ENCODE peak calls at places on chromosome 20, in ten cellular contexts. One of them, this sample, is unnamed.

GRCh38 chr20:57282691-57283361 is 16.4 kb upstream of the BMP7 start:
- DNase-seq in NCI-H82: no peak
- DNase-seq in T-helper 1 cell: no peak
- DNase-seq in stimulated activated naive B cell treated with anti-CD40 and anti-IgM and Interleukin-4, amounts not matched to agents 10 μg/mL and 1 μg/mL and 100 μg/mL, for 72 hours: no peak
- DNase-seq in progenitor cell of endocrine pancreas: no peak
- DNase-seq in posterior vena cava: no peak
- DNase-seq in pulmonary artery endothelial cell: no peak
- DNase-seq in AG10803: no peak
- DNase-seq in upper lobe of left lung: no peak
- DNase-seq in activated CD8-positive, alpha-beta memory T cell treated with anti-CD3 and anti-CD28 coated beads for 4 hours: no peak
- DNase-seq in this sample: no peak

GRCh38 chr20:62277253-62277652 is 25.5 kb upstream of the ADRM1 start:
- DNase-seq in NCI-H82: no peak
- DNase-seq in T-helper 1 cell: no peak
- DNase-seq in stimulated activated naive B cell treated with anti-CD40 and anti-IgM and Interleukin-4, amounts not matched to agents 10 μg/mL and 1 μg/mL and 100 μg/mL, for 72 hours: no peak
- DNase-seq in progenitor cell of endocrine pancreas: no peak
- DNase-seq in posterior vena cava: no peak
- DNase-seq in pulmonary artery endothelial cell: no peak
- DNase-seq in AG10803: no peak
- DNase-seq in upper lobe of left lung: no peak
- DNase-seq in activated CD8-positive, alpha-beta memory T cell treated with anti-CD3 and anti-CD28 coated beads for 4 hours: no peak
- DNase-seq in this sample: no peak

GRCh38 chr20:51628533-51629398 is 86.2 kb upstream of the NFATC2 start:
- DNase-seq in NCI-H82: no peak
- DNase-seq in T-helper 1 cell: peak
- DNase-seq in stimulated activated naive B cell treated with anti-CD40 and anti-IgM and Interleukin-4, amounts not matched to agents 10 μg/mL and 1 μg/mL and 100 μg/mL, for 72 hours: no peak
- DNase-seq in progenitor cell of endocrine pancreas: no peak
- DNase-seq in posterior vena cava: peak
- DNase-seq in pulmonary artery endothelial cell: peak
- DNase-seq in AG10803: peak
- DNase-seq in upper lobe of left lung: no peak
- DNase-seq in activated CD8-positive, alpha-beta memory T cell treated with anti-CD3 and anti-CD28 coated beads for 4 hours: no peak
- DNase-seq in this sample: no peak

GRCh38 chr20:49394264-49394663 is 88.2 kb downstream of the KCNB1 start:
- DNase-seq in NCI-H82: no peak
- DNase-seq in T-helper 1 cell: no peak
- DNase-seq in stimulated activated naive B cell treated with anti-CD40 and anti-IgM and Interleukin-4, amounts not matched to agents 10 μg/mL and 1 μg/mL and 100 μg/mL, for 72 hours: no peak
- DNase-seq in progenitor cell of endocrine pancreas: no peak
- DNase-seq in posterior vena cava: no peak
- DNase-seq in pulmonary artery endothelial cell: no peak
- DNase-seq in AG10803: peak
- DNase-seq in upper lobe of left lung: no peak
- DNase-seq in activated CD8-positive, alpha-beta memory T cell treated with anti-CD3 and anti-CD28 coated beads for 4 hours: no peak
- DNase-seq in this sample: no peak

GRCh38 chr20:13290724-13291123 is 69.7 kb downstream of the ISM1 start:
- DNase-seq in NCI-H82: no peak
- DNase-seq in T-helper 1 cell: no peak
- DNase-seq in stimulated activated naive B cell treated with anti-CD40 and anti-IgM and Interleukin-4, amounts not matched to agents 10 μg/mL and 1 μg/mL and 100 μg/mL, for 72 hours: no peak
- DNase-seq in progenitor cell of endocrine pancreas: no peak
- DNase-seq in posterior vena cava: no peak
- DNase-seq in pulmonary artery endothelial cell: no peak
- DNase-seq in AG10803: no peak
- DNase-seq in upper lobe of left lung: no peak
- DNase-seq in activated CD8-positive, alpha-beta memory T cell treated with anti-CD3 and anti-CD28 coated beads for 4 hours: no peak
- DNase-seq in this sample: no peak

GRCh38 chr20:46828471-46828870 is 66.2 kb upstream of the EYA2 start:
- DNase-seq in NCI-H82: no peak
- DNase-seq in T-helper 1 cell: no peak
- DNase-seq in stimulated activated naive B cell treated with anti-CD40 and anti-IgM and Interleukin-4, amounts not matched to agents 10 μg/mL and 1 μg/mL and 100 μg/mL, for 72 hours: no peak
- DNase-seq in progenitor cell of endocrine pancreas: no peak
- DNase-seq in posterior vena cava: no peak
- DNase-seq in pulmonary artery endothelial cell: no peak
- DNase-seq in AG10803: peak
- DNase-seq in upper lobe of left lung: no peak
- DNase-seq in activated CD8-positive, alpha-beta memory T cell treated with anti-CD3 and anti-CD28 coated beads for 4 hours: no peak
- DNase-seq in this sample: no peak

GRCh38 chr20:13009682-13010406 is 1.1 kb downstream of the SPTLC3 start:
- DNase-seq in NCI-H82: no peak
- DNase-seq in T-helper 1 cell: peak
- DNase-seq in stimulated activated naive B cell treated with anti-CD40 and anti-IgM and Interleukin-4, amounts not matched to agents 10 μg/mL and 1 μg/mL and 100 μg/mL, for 72 hours: peak
- DNase-seq in progenitor cell of endocrine pancreas: no peak
- DNase-seq in posterior vena cava: no peak
- DNase-seq in pulmonary artery endothelial cell: peak
- DNase-seq in AG10803: peak
- DNase-seq in upper lobe of left lung: no peak
- DNase-seq in activated CD8-positive, alpha-beta memory T cell treated with anti-CD3 and anti-CD28 coated beads for 4 hours: no peak
- DNase-seq in this sample: no peak

GRCh38 chr20:14979472-14979986 is 642.1 kb upstream of the FLRT3 start:
- DNase-seq in NCI-H82: no peak
- DNase-seq in T-helper 1 cell: no peak
- DNase-seq in stimulated activated naive B cell treated with anti-CD40 and anti-IgM and Interleukin-4, amounts not matched to agents 10 μg/mL and 1 μg/mL and 100 μg/mL, for 72 hours: no peak
- DNase-seq in progenitor cell of endocrine pancreas: no peak
- DNase-seq in posterior vena cava: no peak
- DNase-seq in pulmonary artery endothelial cell: no peak
- DNase-seq in AG10803: no peak
- DNase-seq in upper lobe of left lung: no peak
- DNase-seq in activated CD8-positive, alpha-beta memory T cell treated with anti-CD3 and anti-CD28 coated beads for 4 hours: no peak
- DNase-seq in this sample: no peak

GRCh38 chr20:51331466-51331865 is 211.1 kb downstream of the NFATC2 start:
- DNase-seq in NCI-H82: no peak
- DNase-seq in T-helper 1 cell: no peak
- DNase-seq in stimulated activated naive B cell treated with anti-CD40 and anti-IgM and Interleukin-4, amounts not matched to agents 10 μg/mL and 1 μg/mL and 100 μg/mL, for 72 hours: no peak
- DNase-seq in progenitor cell of endocrine pancreas: no peak
- DNase-seq in posterior vena cava: no peak
- DNase-seq in pulmonary artery endothelial cell: no peak
- DNase-seq in AG10803: no peak
- DNase-seq in upper lobe of left lung: peak
- DNase-seq in activated CD8-positive, alpha-beta memory T cell treated with anti-CD3 and anti-CD28 coated beads for 4 hours: no peak
- DNase-seq in this sample: no peak

GRCh38 chr20:17503501-17504325 is 27.5 kb downstream of the BFSP1 start:
- DNase-seq in NCI-H82: no peak
- DNase-seq in T-helper 1 cell: peak
- DNase-seq in stimulated activated naive B cell treated with anti-CD40 and anti-IgM and Interleukin-4, amounts not matched to agents 10 μg/mL and 1 μg/mL and 100 μg/mL, for 72 hours: no peak
- DNase-seq in progenitor cell of endocrine pancreas: no peak
- DNase-seq in posterior vena cava: no peak
- DNase-seq in pulmonary artery endothelial cell: no peak
- DNase-seq in AG10803: no peak
- DNase-seq in upper lobe of left lung: peak
- DNase-seq in activated CD8-positive, alpha-beta memory T cell treated with anti-CD3 and anti-CD28 coated beads for 4 hours: no peak
- DNase-seq in this sample: no peak

GRCh38 chr20:38700926-38701325 is 23.4 kb upstream of the SLC32A1 start:
- DNase-seq in NCI-H82: no peak
- DNase-seq in T-helper 1 cell: no peak
- DNase-seq in stimulated activated naive B cell treated with anti-CD40 and anti-IgM and Interleukin-4, amounts not matched to agents 10 μg/mL and 1 μg/mL and 100 μg/mL, for 72 hours: no peak
- DNase-seq in progenitor cell of endocrine pancreas: no peak
- DNase-seq in posterior vena cava: no peak
- DNase-seq in pulmonary artery endothelial cell: no peak
- DNase-seq in AG10803: no peak
- DNase-seq in upper lobe of left lung: no peak
- DNase-seq in activated CD8-positive, alpha-beta memory T cell treated with anti-CD3 and anti-CD28 coated beads for 4 hours: no peak
- DNase-seq in this sample: no peak

GRCh38 chr20:14956026-14956425 is 618.6 kb upstream of the FLRT3 start:
- DNase-seq in NCI-H82: peak
- DNase-seq in T-helper 1 cell: no peak
- DNase-seq in stimulated activated naive B cell treated with anti-CD40 and anti-IgM and Interleukin-4, amounts not matched to agents 10 μg/mL and 1 μg/mL and 100 μg/mL, for 72 hours: no peak
- DNase-seq in progenitor cell of endocrine pancreas: no peak
- DNase-seq in posterior vena cava: no peak
- DNase-seq in pulmonary artery endothelial cell: no peak
- DNase-seq in AG10803: no peak
- DNase-seq in upper lobe of left lung: no peak
- DNase-seq in activated CD8-positive, alpha-beta memory T cell treated with anti-CD3 and anti-CD28 coated beads for 4 hours: no peak
- DNase-seq in this sample: no peak

GRCh38 chr20:31485450-31486339 is 10.6 kb downstream of the REM1 start:
- DNase-seq in NCI-H82: no peak
- DNase-seq in T-helper 1 cell: no peak
- DNase-seq in stimulated activated naive B cell treated with anti-CD40 and anti-IgM and Interleukin-4, amounts not matched to agents 10 μg/mL and 1 μg/mL and 100 μg/mL, for 72 hours: no peak
- DNase-seq in progenitor cell of endocrine pancreas: no peak
- DNase-seq in posterior vena cava: peak
- DNase-seq in pulmonary artery endothelial cell: peak
- DNase-seq in AG10803: peak
- DNase-seq in upper lobe of left lung: peak
- DNase-seq in activated CD8-positive, alpha-beta memory T cell treated with anti-CD3 and anti-CD28 coated beads for 4 hours: no peak
- DNase-seq in this sample: no peak

GRCh38 chr20:49676581-49677291 is 36.9 kb downstream of the B4GALT5 start:
- DNase-seq in NCI-H82: no peak
- DNase-seq in T-helper 1 cell: peak
- DNase-seq in stimulated activated naive B cell treated with anti-CD40 and anti-IgM and Interleukin-4, amounts not matched to agents 10 μg/mL and 1 μg/mL and 100 μg/mL, for 72 hours: peak
- DNase-seq in progenitor cell of endocrine pancreas: no peak
- DNase-seq in posterior vena cava: no peak
- DNase-seq in pulmonary artery endothelial cell: no peak
- DNase-seq in AG10803: peak
- DNase-seq in upper lobe of left lung: no peak
- DNase-seq in activated CD8-positive, alpha-beta memory T cell treated with anti-CD3 and anti-CD28 coated beads for 4 hours: no peak
- DNase-seq in this sample: no peak

GRCh38 chr20:53445276-53445675 is 148.4 kb downstream of the ZNF217 start:
- DNase-seq in NCI-H82: no peak
- DNase-seq in T-helper 1 cell: no peak
- DNase-seq in stimulated activated naive B cell treated with anti-CD40 and anti-IgM and Interleukin-4, amounts not matched to agents 10 μg/mL and 1 μg/mL and 100 μg/mL, for 72 hours: no peak
- DNase-seq in progenitor cell of endocrine pancreas: no peak
- DNase-seq in posterior vena cava: no peak
- DNase-seq in pulmonary artery endothelial cell: no peak
- DNase-seq in AG10803: no peak
- DNase-seq in upper lobe of left lung: no peak
- DNase-seq in activated CD8-positive, alpha-beta memory T cell treated with anti-CD3 and anti-CD28 coated beads for 4 hours: no peak
- DNase-seq in this sample: no peak

GRCh38 chr20:62227977-62228958 is 8.2 kb upstream of the HRH3 start:
- DNase-seq in NCI-H82: peak
- DNase-seq in T-helper 1 cell: no peak
- DNase-seq in stimulated activated naive B cell treated with anti-CD40 and anti-IgM and Interleukin-4, amounts not matched to agents 10 μg/mL and 1 μg/mL and 100 μg/mL, for 72 hours: no peak
- DNase-seq in progenitor cell of endocrine pancreas: no peak
- DNase-seq in posterior vena cava: no peak
- DNase-seq in pulmonary artery endothelial cell: no peak
- DNase-seq in AG10803: no peak
- DNase-seq in upper lobe of left lung: no peak
- DNase-seq in activated CD8-positive, alpha-beta memory T cell treated with anti-CD3 and anti-CD28 coated beads for 4 hours: no peak
- DNase-seq in this sample: no peak

GRCh38 chr20:36786663-36787062 is 13.1 kb upstream of the DSN1 start:
- DNase-seq in NCI-H82: no peak
- DNase-seq in T-helper 1 cell: no peak
- DNase-seq in stimulated activated naive B cell treated with anti-CD40 and anti-IgM and Interleukin-4, amounts not matched to agents 10 μg/mL and 1 μg/mL and 100 μg/mL, for 72 hours: no peak
- DNase-seq in progenitor cell of endocrine pancreas: no peak
- DNase-seq in posterior vena cava: no peak
- DNase-seq in pulmonary artery endothelial cell: no peak
- DNase-seq in AG10803: no peak
- DNase-seq in upper lobe of left lung: no peak
- DNase-seq in activated CD8-positive, alpha-beta memory T cell treated with anti-CD3 and anti-CD28 coated beads for 4 hours: no peak
- DNase-seq in this sample: no peak

GRCh38 chr20:32144898-32145662 is 35.6 kb downstream of the TM9SF4 start:
- DNase-seq in NCI-H82: no peak
- DNase-seq in T-helper 1 cell: no peak
- DNase-seq in stimulated activated naive B cell treated with anti-CD40 and anti-IgM and Interleukin-4, amounts not matched to agents 10 μg/mL and 1 μg/mL and 100 μg/mL, for 72 hours: no peak
- DNase-seq in progenitor cell of endocrine pancreas: no peak
- DNase-seq in posterior vena cava: no peak
- DNase-seq in pulmonary artery endothelial cell: no peak
- DNase-seq in AG10803: no peak
- DNase-seq in upper lobe of left lung: no peak
- DNase-seq in activated CD8-positive, alpha-beta memory T cell treated with anti-CD3 and anti-CD28 coated beads for 4 hours: no peak
- DNase-seq in this sample: no peak

GRCh38 chr20:13006825-13007224 is 1.9 kb upstream of the SPTLC3 start:
- DNase-seq in NCI-H82: no peak
- DNase-seq in T-helper 1 cell: no peak
- DNase-seq in stimulated activated naive B cell treated with anti-CD40 and anti-IgM and Interleukin-4, amounts not matched to agents 10 μg/mL and 1 μg/mL and 100 μg/mL, for 72 hours: no peak
- DNase-seq in progenitor cell of endocrine pancreas: no peak
- DNase-seq in posterior vena cava: no peak
- DNase-seq in pulmonary artery endothelial cell: no peak
- DNase-seq in AG10803: peak
- DNase-seq in upper lobe of left lung: no peak
- DNase-seq in activated CD8-positive, alpha-beta memory T cell treated with anti-CD3 and anti-CD28 coated beads for 4 hours: no peak
- DNase-seq in this sample: no peak